ENCODE peak calls at places on chromosomes 7 and 10, in six cellular contexts. A is HS-27A; M is stimulated activated CD8-positive, alpha-beta memory T cell treated with anti-CD3 and anti-CD28 coated beads, Interleukin-15, amount 100 ng/mL, for 4 hours; J is sciatic nerve; G is AG20443; R is ovary. S is an unnamed sample.

GRCh38 chr7:138900040-138900828 is 81.0 kb downstream of the KIAA1549 start:
- DNase-seq in R (no peak), M (no peak), G (no peak), J (no peak), A (no peak), S (no peak)

GRCh38 chr7:107712025-107712424 is 31.9 kb upstream of the CBLL1 start:
- DNase-seq in J (no peak), A (no peak), M (no peak), G (no peak), R (no peak), S (no peak)

GRCh38 chr10:93379366-93380042 is 102.6 kb downstream of the MYOF start:
- DNase-seq in A (no peak), J (no peak), M (no peak), R (no peak), G (peak), S (peak)

GRCh38 chr10:73908853-73909611 is 1.9 kb upstream of the PLAU start:
- DNase-seq in J (no peak), M (peak), A (no peak), G (peak), R (no peak), S (peak)

GRCh38 chr7:71636329-71636728 is 504.4 kb downstream of the GALNT17 start:
- DNase-seq in R (no peak), J (no peak), M (no peak), G (no peak), A (no peak), S (no peak)

GRCh38 chr7:132368246-132368900 is 207.9 kb downstream of the PLXNA4 start:
- DNase-seq in A (no peak), G (no peak), J (no peak), M (no peak), R (no peak), S (no peak)

GRCh38 chr10:91123246-91123645 is 97.2 kb upstream of the PCGF5 start:
- DNase-seq in R (no peak), A (no peak), J (no peak), G (no peak), M (no peak), S (no peak)

GRCh38 chr7:45922810-45923209 is 1.7 kb upstream of the IGFBP3 start:
- DNase-seq in J (no peak), A (no peak), R (peak), M (no peak), G (no peak), S (no peak)

GRCh38 chr7:146185844-146186243 is 69.2 kb downstream of the CNTNAP2 start:
- DNase-seq in A (no peak), G (no peak), J (no peak), M (no peak), R (no peak), S (no peak)

GRCh38 chr10:73060738-73061635 is 35.7 kb downstream of the P4HA1 start:
- DNase-seq in G (peak), M (no peak), J (no peak), A (no peak), R (no peak), S (peak)

GRCh38 chr10:53403688-53404087 is 631.1 kb upstream of the MBL2 start:
- DNase-seq in R (peak), J (peak), A (no peak), M (no peak), G (no peak), S (no peak)

GRCh38 chr7:53218730-53219504 is 183.5 kb downstream of the POM121L12 start:
- DNase-seq in J (no peak), R (peak), G (no peak), M (no peak), A (no peak), S (no peak)

GRCh38 chr7:100132697-100133137 is 6.0 kb downstream of the MBLAC1 start:
- DNase-seq in J (no peak), G (peak), M (no peak), A (no peak), R (no peak), S (peak)

GRCh38 chr10:13709931-13710690 is 123.3 kb downstream of the PRPF18 start:
- DNase-seq in J (no peak), R (no peak), A (no peak), G (peak), M (no peak), S (peak)

GRCh38 chr7:129952653-129953560 is at the start of gene UBE2H:
- DNase-seq in A (no peak), J (peak), M (peak), G (peak), R (peak), S (peak)

GRCh38 chr7:136741941-136742340 is 126.5 kb upstream of the CHRM2 start:
- DNase-seq in M (no peak), A (no peak), G (no peak), J (no peak), R (no peak), S (no peak)

GRCh38 chr10:112797221-112797620 is 152.8 kb upstream of the TCF7L2 start:
- DNase-seq in G (no peak), J (no peak), A (no peak), R (no peak), M (no peak), S (no peak)

GRCh38 chr7:43650457-43651052 is 67.6 kb downstream of the STK17A start:
- DNase-seq in G (peak), J (no peak), A (peak), R (peak), M (no peak), S (peak)

GRCh38 chr10:100174699-100175677 is 10.8 kb downstream of the ERLIN1 start:
- DNase-seq in M (no peak), R (no peak), A (no peak), G (no peak), J (no peak), S (no peak)

GRCh38 chr7:112414855-112415490 is 35.3 kb upstream of the IFRD1 start:
- DNase-seq in G (peak), M (no peak), J (no peak), R (no peak), A (no peak), S (peak)

GRCh38 chr10:72240371-72240770 is 24.3 kb upstream of the ASCC1 start:
- DNase-seq in A (no peak), J (no peak), G (no peak), R (no peak), M (no peak), S (no peak)

GRCh38 chr7:31443457-31443856 is 70.4 kb upstream of the ITPRID1 start:
- DNase-seq in M (no peak), A (peak), G (peak), J (no peak), R (no peak), S (peak)

GRCh38 chr10:126929391-126929790 is 24.2 kb downstream of the DOCK1 start:
- DNase-seq in J (no peak), A (no peak), M (no peak), G (no peak), R (no peak), S (no peak)

S was measured in GM03348.